ENCODE peak calls at places on chromosomes 7 and 10, in seven cellular contexts. J, X, I, M, Y, G and O are unnamed samples. For H3K79me1, the result is how much of the 10 kb centered on the place peaks cover.

GRCh38 chr10:92995509-92995908 is 65.1 kb upstream of the CYP26C1 start:
- DNase-seq in J (no peak), X (no peak), I (no peak), M (no peak), Y (peak), G (no peak), O (no peak)

GRCh38 chr7:7641129-7641663 is 644 bp downstream of the UMAD1 start:
- DNase-seq in J (peak), X (peak), I (no peak), M (peak), Y (peak), G (no peak), O (peak)

GRCh38 chr10:125595911-125596310 is 87.1 kb downstream of the TEX36 start:
- DNase-seq in J (no peak), X (no peak), I (no peak), M (no peak), Y (no peak), G (no peak), O (no peak)

GRCh38 chr10:132554991-132555647 is 17.5 kb downstream of the INPP5A start:
- DNase-seq in J (no peak), X (no peak), I (no peak), M (no peak), Y (no peak), G (no peak), O (no peak)

GRCh38 chr10:48239618-48240017 is 34.9 kb downstream of the FRMPD2 start:
- DNase-seq in J (no peak), X (no peak), I (no peak), M (peak), Y (no peak), G (no peak), O (no peak)

GRCh38 chr10:117502421-117503169 is 40.0 kb upstream of the EMX2 start:
- DNase-seq in J (no peak), X (no peak), I (no peak), M (peak), Y (no peak), G (no peak), O (no peak)

GRCh38 chr7:130838738-130839137 is 104.7 kb upstream of the KLF14 start:
- DNase-seq in J (peak), X (no peak), I (no peak), M (no peak), Y (no peak), G (peak), O (peak)

GRCh38 chr10:114053946-114054345 is 10.3 kb downstream of the ADRB1 start:
- DNase-seq in J (no peak), X (no peak), I (no peak), M (no peak), Y (no peak), G (no peak), O (no peak)

GRCh38 chr7:140640727-140641531 is at the start of gene DENND2A:
- DNase-seq in J (peak), X (peak), I (peak), M (peak), Y (peak), G (peak), O (peak)

GRCh38 chr10:125977206-125977605 is 80.8 kb downstream of the FANK1 start:
- DNase-seq in J (no peak), X (no peak), I (no peak), M (no peak), Y (peak), G (no peak), O (no peak)

GRCh38 chr10:97399843-97400545 is 1.1 kb downstream of the RRP12 start:
- DNase-seq in J (peak), X (no peak), I (no peak), M (no peak), Y (peak), G (peak), O (peak)

GRCh38 chr7:156612930-156613329 is 27.6 kb upstream of the RNF32 start:
- DNase-seq in J (no peak), X (no peak), I (no peak), M (no peak), Y (no peak), G (no peak), O (no peak)

GRCh38 chr7:15332962-15333361 is 228.9 kb downstream of the AGMO start:
- DNase-seq in J (no peak), X (no peak), I (no peak), M (no peak), Y (no peak), G (no peak), O (no peak)

GRCh38 chr7:121872831-121873764 is at the start of gene PTPRZ1:
- DNase-seq in J (peak), X (peak), I (peak), M (peak), Y (peak), G (peak), O (peak)

GRCh38 chr7:46015107-46015868 is 94.2 kb upstream of the IGFBP3 start:
- DNase-seq in J (peak), X (peak), I (peak), M (peak), Y (peak), G (peak), O (peak)

GRCh38 chr7:84949067-84949466 is 237.8 kb downstream of the SEMA3D start:
- DNase-seq in J (peak), X (no peak), I (no peak), M (no peak), Y (no peak), G (no peak), O (no peak)

GRCh38 chr10:127354255-127354654 is 157.9 kb upstream of the INSYN2A start:
- DNase-seq in J (no peak), X (no peak), I (no peak), M (no peak), Y (no peak), G (no peak), O (no peak)

GRCh38 chr10:101140084-101140949 is 9.2 kb downstream of the TLX1 start:
- DNase-seq in J (no peak), X (no peak), I (no peak), M (peak), Y (no peak), G (peak), O (peak)

GRCh38 chr7:99379043-99379577 is 4.6 kb downstream of the ARPC1B start:
- DNase-seq in J (peak), X (no peak), I (no peak), M (no peak), Y (peak), G (peak), O (peak)

GRCh38 chr10:58264780-58265179 is 2.9 kb downstream of the IPMK start:
- DNase-seq in J (no peak), X (no peak), I (no peak), M (no peak), Y (peak), G (peak), O (no peak)

GRCh38 chr7:133582766-133583523 is 330.1 kb downstream of the EXOC4 start:
- DNase-seq in J (peak), X (no peak), I (no peak), M (no peak), Y (peak), G (peak), O (peak)

GRCh38 chr10:14325325-14325955 is 5.3 kb downstream of the FRMD4A start:
- DNase-seq in J (peak), X (peak), I (peak), M (peak), Y (peak), G (peak), O (peak)

GRCh38 chr7:140230517-140230861 is 53.7 kb upstream of the KDM7A start:
- DNase-seq in J (no peak), X (peak), I (no peak), M (no peak), Y (no peak), G (no peak), O (peak)

GRCh38 chr7:10677211-10677610 is 296.5 kb upstream of the PHF14 start:
- DNase-seq in J (no peak), X (no peak), I (no peak), M (no peak), Y (no peak), G (no peak), O (no peak)

GRCh38 chr10:75531571-75532031 is 100.2 kb downstream of the LRMDA start:
- DNase-seq in J (no peak), X (no peak), I (no peak), M (no peak), Y (no peak), G (no peak), O (no peak)

GRCh38 chr7:18494821-18495408 is 634 bp upstream of the HDAC9 start:
- DNase-seq in J (peak), X (no peak), I (no peak), M (no peak), Y (no peak), G (peak), O (no peak)

GRCh38 chr7:5429857-5430611 is 6.4 kb upstream of the TNRC18 start:
- DNase-seq in J (peak), X (no peak), I (no peak), M (no peak), Y (peak), G (no peak), O (no peak)

DNA sequence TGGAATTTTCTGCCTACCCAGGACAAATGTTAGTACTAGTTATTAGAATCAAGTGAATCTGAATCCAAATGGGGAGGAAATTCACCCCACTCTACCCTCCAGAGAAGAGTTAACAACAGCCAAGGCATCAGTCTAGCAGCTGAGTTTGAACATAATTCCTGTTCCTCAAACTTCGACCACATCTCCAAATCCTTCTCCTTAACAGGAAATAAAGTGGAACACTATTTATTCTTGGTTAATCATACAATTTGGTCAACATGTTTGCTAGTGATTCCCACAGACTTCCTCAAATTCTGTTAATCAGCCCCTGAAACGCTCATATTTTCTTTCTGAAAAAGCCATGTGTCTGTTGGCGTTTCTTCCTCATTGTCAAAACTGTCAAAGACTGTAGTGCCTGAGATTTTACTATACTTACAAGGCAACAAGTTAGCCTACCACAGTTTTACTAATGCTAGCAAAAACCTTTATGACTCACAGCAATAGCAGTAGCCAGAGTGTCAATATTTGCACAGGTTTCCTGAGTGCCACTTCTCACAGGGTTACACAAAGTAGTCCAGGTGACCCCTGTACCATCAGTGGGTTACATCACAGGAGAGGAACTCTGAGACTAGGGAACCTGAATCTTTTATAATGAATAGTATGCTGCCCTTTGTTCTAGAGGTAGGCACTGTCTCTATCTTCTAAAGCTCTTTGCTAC is 202.9 kb downstream of the GRM3 start:
- DNase-seq in J (no peak), X (no peak), I (no peak), M (no peak), Y (no peak), G (no peak), O (no peak)
- H3K4ac ChIP-seq in J (no peak), X (no peak), I (no peak), M (no peak), Y (no peak), G (no peak), O (no peak)

DNA sequence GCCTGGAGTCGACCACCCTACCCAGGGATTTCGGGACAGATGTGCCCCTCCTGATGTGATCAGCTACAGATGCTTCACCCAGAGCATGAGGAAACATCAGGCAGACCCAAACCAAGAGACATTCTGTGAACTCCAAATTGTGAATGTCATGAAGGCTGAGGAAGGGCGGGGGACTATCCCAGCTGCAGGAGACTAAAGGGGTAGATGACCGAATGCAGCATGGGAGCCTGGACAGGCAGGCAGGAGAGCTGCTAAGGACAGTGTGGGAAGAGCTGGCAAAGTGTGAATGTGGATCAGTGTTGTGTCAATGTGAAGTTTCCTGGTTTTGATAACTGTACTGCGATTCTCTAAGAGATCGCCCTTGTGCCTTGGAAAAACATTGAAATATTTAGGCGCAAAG is 19.2 kb upstream of the DRGX start:
- DNase-seq in J (no peak), X (no peak), I (no peak), M (no peak), Y (no peak), G (no peak), O (no peak)
- H3K79me1 ChIP-seq in J (under half), X (under half), I (under half), M (under half), Y (under half), G (under half), O (under half)

GRCh38 chr10:84424731-84425165 is 96.4 kb downstream of the CCSER2 start:
- DNase-seq in J (peak), X (no peak), I (no peak), M (no peak), Y (peak), G (peak), O (peak)

GRCh38 chr10:84428711-84429110 is 100.3 kb downstream of the CCSER2 start:
- DNase-seq in J (peak), X (no peak), I (no peak), M (no peak), Y (no peak), G (no peak), O (peak)

GRCh38 chr10:84429926-84430520 is 101.6 kb downstream of the CCSER2 start:
- DNase-seq in J (peak), X (peak), I (peak), M (peak), Y (peak), G (peak), O (peak)

GRCh38 chr10:84423729-84424128 is 95.3 kb downstream of the CCSER2 start:
- DNase-seq in J (peak), X (no peak), I (no peak), M (no peak), Y (no peak), G (peak), O (no peak)

DNA sequence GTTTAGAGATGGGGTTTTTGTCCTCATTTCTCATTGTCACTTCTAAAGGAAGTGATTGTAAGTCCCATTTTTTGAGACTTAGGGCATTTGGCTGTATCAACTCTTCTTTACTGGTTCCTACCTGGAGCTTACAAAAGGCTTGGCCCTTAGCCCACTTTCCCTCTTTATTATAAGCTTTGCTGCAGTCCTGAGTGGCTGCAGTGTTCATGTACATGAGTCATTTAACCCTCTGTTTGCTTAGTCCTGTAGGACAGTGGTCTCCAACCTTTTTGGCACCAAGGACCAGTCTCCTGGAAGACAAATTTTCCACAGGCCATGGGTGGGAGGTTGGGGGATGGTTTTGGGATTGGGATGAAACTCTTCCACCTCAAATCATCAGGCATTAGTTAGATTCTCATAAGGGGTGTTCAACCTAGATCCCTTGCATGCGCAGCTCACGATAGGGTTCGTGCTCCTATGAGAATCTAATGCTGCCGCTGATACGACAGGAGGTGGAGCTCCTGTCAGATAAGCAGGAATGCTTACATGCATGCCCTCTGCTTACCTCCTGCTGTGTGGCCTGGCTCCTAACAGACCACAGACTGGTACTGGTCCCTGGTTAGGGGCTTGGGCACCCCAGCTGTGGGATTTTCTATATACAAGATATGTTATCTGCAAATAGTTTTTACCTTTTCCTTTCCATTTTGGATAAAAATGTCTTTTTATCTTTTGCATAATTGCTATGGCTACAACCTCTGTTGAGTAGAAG is 99.7 kb downstream of the CCSER2 start:
- DNase-seq in J (peak), X (no peak), I (no peak), M (no peak), Y (peak), G (peak), O (peak)
- H3K4ac ChIP-seq in J (no peak), X (no peak), I (no peak), M (no peak), Y (no peak), G (no peak), O (peak)

DNA sequence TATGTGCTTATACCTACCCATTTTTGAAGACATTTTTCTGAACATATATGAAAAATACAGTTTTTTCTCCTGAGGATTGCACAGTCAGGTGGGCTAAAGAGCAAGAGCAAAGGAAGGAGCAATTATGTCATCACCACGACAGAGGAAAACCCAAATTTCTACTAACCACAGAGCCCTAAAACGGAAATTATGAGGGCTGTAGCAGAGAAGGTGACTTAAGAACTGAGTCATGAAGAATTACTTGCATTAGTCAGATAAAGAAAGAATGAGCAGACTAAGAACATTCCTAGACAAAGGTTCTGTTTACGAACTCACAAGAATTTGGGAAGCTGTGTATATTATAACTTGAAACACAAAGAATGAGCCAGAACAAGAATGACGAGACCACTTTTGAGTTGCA is 974.4 kb downstream of the NXPH1 start:
- DNase-seq in J (no peak), X (no peak), I (no peak), M (no peak), Y (no peak), G (peak), O (peak)
- H3K79me1 ChIP-seq in J (under half), X (under half), I (under half), M (under half), Y (under half), G (under half), O (under half)

GRCh38 chr7:75042299-75042698 is 31.3 kb downstream of the RCC1L start:
- DNase-seq in J (no peak), X (no peak), I (no peak), M (no peak), Y (no peak), G (no peak), O (no peak)
- H3K4ac ChIP-seq in J (no peak), X (no peak), I (no peak), M (no peak), Y (no peak), G (no peak), O (no peak)

GRCh38 chr7:81402227-81402626 is 367.6 kb downstream of the HGF start:
- DNase-seq in J (no peak), X (no peak), I (no peak), M (no peak), Y (no peak), G (no peak), O (no peak)

GRCh38 chr7:81408728-81409127 is 361.1 kb downstream of the HGF start:
- DNase-seq in J (peak), X (no peak), I (no peak), M (no peak), Y (no peak), G (no peak), O (no peak)

GRCh38 chr7:81410471-81411117 is 359.3 kb downstream of the HGF start:
- DNase-seq in J (no peak), X (no peak), I (no peak), M (no peak), Y (no peak), G (no peak), O (no peak)

GRCh38 chr7:81404669-81405068 is 365.2 kb downstream of the HGF start:
- DNase-seq in J (no peak), X (no peak), I (no peak), M (no peak), Y (no peak), G (no peak), O (no peak)

GRCh38 chr7:81407094-81407493 is 362.8 kb downstream of the HGF start:
- DNase-seq in J (peak), X (no peak), I (no peak), M (no peak), Y (no peak), G (no peak), O (no peak)
- H3K79me1 ChIP-seq in J (under half), X (under half), I (under half), M (under half), Y (under half), G (under half), O (under half)

GRCh38 chr10:32923849-32924248 is 34.2 kb downstream of the ITGB1 start:
- DNase-seq in J (no peak), X (no peak), I (no peak), M (no peak), Y (no peak), G (no peak), O (no peak)
- H3K4ac ChIP-seq in J (no peak), X (no peak), I (no peak), M (no peak), Y (no peak), G (no peak), O (no peak)